ENCODE peak calls at places on chromosome 12, in six cellular contexts. J, B, Z, G, Y and D are unnamed samples.

GRCh38 chr12:28606967-28607557 is 416.8 kb downstream of the CCDC91 start:
- DNase-seq in J (no peak), B (no peak), Z (no peak), G (no peak), Y (no peak), D (no peak)

GRCh38 chr12:69766260-69766659 is 27.6 kb downstream of the RAB3IP start:
- DNase-seq in J (no peak), B (no peak), Z (no peak), G (no peak), Y (no peak), D (no peak)

GRCh38 chr12:109475993-109476806 is 900 bp downstream of the KCTD10 start:
- DNase-seq in J (no peak), B (no peak), Z (no peak), G (no peak), Y (no peak), D (no peak)

GRCh38 chr12:2794261-2794735 is 472 bp upstream of the FKBP4 start:
- DNase-seq in J (peak; percentile 51), B (no peak), Z (no peak), G (no peak), Y (peak; percentile 15), D (no peak)

GRCh38 chr12:47910486-47910885 is 5.7 kb upstream of the VDR start:
- DNase-seq in J (no peak), B (no peak), Z (no peak), G (no peak), Y (no peak), D (no peak)

GRCh38 chr12:65362231-65362630 is 83.7 kb downstream of the MSRB3 start:
- DNase-seq in J (peak; percentile 7), B (no peak), Z (no peak), G (no peak), Y (no peak), D (no peak)

GRCh38 chr12:124737040-124737419 is 126.6 kb downstream of the SCARB1 start:
- DNase-seq in J (no peak), B (no peak), Z (no peak), G (no peak), Y (no peak), D (no peak)

GRCh38 chr12:120455302-120455701 is 9.1 kb downstream of the GATC start:
- DNase-seq in J (no peak), B (no peak), Z (no peak), G (no peak), Y (no peak), D (no peak)

GRCh38 chr12:72053604-72054003 is 115.0 kb downstream of the TPH2 start:
- DNase-seq in J (no peak), B (no peak), Z (no peak), G (no peak), Y (no peak), D (no peak)

GRCh38 chr12:65525501-65526141 is 247.1 kb downstream of the MSRB3 start:
- DNase-seq in J (peak; percentile 68), B (no peak), Z (no peak), G (no peak), Y (no peak), D (no peak)

GRCh38 chr12:85350356-85350755 is 70.3 kb downstream of the ALX1 start:
- DNase-seq in J (no peak), B (no peak), Z (no peak), G (no peak), Y (no peak), D (no peak)

GRCh38 chr12:29743801-29744200 is 39.9 kb downstream of the TMTC1 start:
- DNase-seq in J (peak; percentile 79), B (no peak), Z (peak; percentile 46), G (no peak), Y (no peak), D (no peak)

GRCh38 chr12:131608740-131609665 is 101.9 kb upstream of the SFSWAP start:
- DNase-seq in J (peak; percentile 23), B (no peak), Z (peak; percentile 87), G (peak; percentile 71), Y (peak; percentile 41), D (peak; percentile 12)

GRCh38 chr12:122106891-122107660 is 28.5 kb downstream of the MLXIP start:
- DNase-seq in J (peak; percentile 85), B (no peak), Z (no peak), G (peak; percentile 58), Y (no peak), D (no peak)

GRCh38 chr12:103632554-103633216 is 45.6 kb downstream of the STAB2 start:
- DNase-seq in J (peak; percentile 70), B (no peak), Z (peak; percentile 94), G (no peak), Y (peak; percentile 19), D (no peak)

GRCh38 chr12:131621701-131622421 is 89.0 kb upstream of the SFSWAP start:
- DNase-seq in J (no peak), B (no peak), Z (peak; percentile 63), G (no peak), Y (no peak), D (no peak)

GRCh38 chr12:53044896-53045571 is 4.8 kb upstream of the TNS2 start:
- DNase-seq in J (no peak), B (no peak), Z (no peak), G (peak; percentile 5), Y (no peak), D (no peak)

GRCh38 chr12:26156996-26157395 is 32.2 kb upstream of the BHLHE41 start:
- DNase-seq in J (no peak), B (no peak), Z (no peak), G (no peak), Y (no peak), D (no peak)

GRCh38 chr12:1845427-1845826 is 25.1 kb downstream of the LRTM2 start:
- DNase-seq in J (no peak), B (no peak), Z (peak; percentile 25), G (no peak), Y (no peak), D (no peak)

GRCh38 chr12:132460571-132460970 is 29.4 kb upstream of the FBRSL1 start:
- DNase-seq in J (no peak), B (no peak), Z (no peak), G (no peak), Y (no peak), D (no peak)

GRCh38 chr12:85951823-85952222 is 77.7 kb downstream of the NTS start:
- DNase-seq in J (peak; percentile 1), B (no peak), Z (no peak), G (no peak), Y (no peak), D (no peak)

GRCh38 chr12:55820679-55821078 is 2.8 kb downstream of the ORMDL2 start:
- DNase-seq in J (no peak), B (no peak), Z (no peak), G (no peak), Y (no peak), D (no peak)

GRCh38 chr12:68915055-68915454 is 17.9 kb downstream of the CPM start:
- DNase-seq in J (peak; percentile 80), B (no peak), Z (no peak), G (no peak), Y (no peak), D (no peak)

GRCh38 chr12:95473440-95473946 is 459 bp upstream of the METAP2 start:
- DNase-seq in J (peak; percentile 56), B (no peak), Z (peak; percentile 39), G (peak; percentile 59), Y (no peak), D (peak; percentile 7)

GRCh38 chr12:121568971-121569808 is 11.6 kb downstream of the KDM2B start:
- DNase-seq in J (no peak), B (no peak), Z (no peak), G (peak; percentile 60), Y (no peak), D (no peak)

GRCh38 chr12:68932123-68932700 is 759 bp downstream of the CPM start:
- DNase-seq in J (no peak), B (no peak), Z (no peak), G (no peak), Y (no peak), D (no peak)

GRCh38 chr12:2876431-2877046 is 435 bp downstream of the FOXM1 start:
- DNase-seq in J (peak; percentile 48), B (no peak), Z (no peak), G (no peak), Y (no peak), D (no peak)

GRCh38 chr12:13530966-13531365 is 334.4 kb downstream of the EMP1 start:
- DNase-seq in J (no peak), B (no peak), Z (no peak), G (no peak), Y (no peak), D (no peak)

GRCh38 chr12:1205512-1206060 is 214.6 kb downstream of the ERC1 start:
- DNase-seq in J (peak; percentile 25), B (no peak), Z (no peak), G (no peak), Y (no peak), D (no peak)

GRCh38 chr12:65495233-65495632 is 216.8 kb downstream of the MSRB3 start:
- DNase-seq in J (peak; percentile 64), B (no peak), Z (no peak), G (no peak), Y (no peak), D (no peak)

GRCh38 chr12:121523741-121524140 is 57.1 kb downstream of the KDM2B start:
- DNase-seq in J (no peak), B (no peak), Z (no peak), G (no peak), Y (no peak), D (no peak)

GRCh38 chr12:29226621-29227020 is 77.5 kb downstream of the FAR2 start:
- DNase-seq in J (no peak), B (no peak), Z (no peak), G (no peak), Y (no peak), D (no peak)

GRCh38 chr12:101696477-101697196 is 803 bp upstream of the CHPT1 start:
- DNase-seq in J (no peak), B (no peak), Z (no peak), G (peak; percentile 75), Y (peak; percentile 4), D (no peak)

GRCh38 chr12:78725951-78726550 is 138.5 kb upstream of the SYT1 start:
- DNase-seq in J (peak; percentile 4), B (no peak), Z (no peak), G (no peak), Y (no peak), D (no peak)

GRCh38 chr12:16939871-16940306 is 333.9 kb upstream of the LMO3 start:
- DNase-seq in J (peak; percentile 71), B (no peak), Z (peak; percentile 91), G (no peak), Y (no peak), D (no peak)

GRCh38 chr12:6380141-6381121 is 3.5 kb upstream of the LTBR start:
- DNase-seq in J (peak; percentile 25), B (no peak), Z (peak; percentile 25), G (no peak), Y (no peak), D (no peak)
- H3K4me1 ChIP-seq in J (peaks cover 57% of the 10 kb centered on the region), B (peaks cover 87% of the 10 kb centered on the region), Z (peaks cover 15% of the 10 kb centered on the region), G (peaks cover 35% of the 10 kb centered on the region), Y (peaks cover 9% of the 10 kb centered on the region), D (peaks cover 23% of the 10 kb centered on the region)

GRCh38 chr12:112126000-112126431 is 656 bp downstream of the TRAFD1 start:
- DNase-seq in J (no peak), B (no peak), Z (peak; percentile 27), G (no peak), Y (no peak), D (no peak)
- H3K27ac ChIP-seq in J (peak overlapping the region; percentile 59), B (peak overlapping the region; percentile 92), Z (no peak overlapping the region), G (peak overlapping the region; percentile 90), Y (peak overlapping the region; percentile 83), D (peak overlapping the region; percentile 88)

GRCh38 chr12:108048686-108049085 is 80.4 kb upstream of the WSCD2 start:
- DNase-seq in J (no peak), B (no peak), Z (no peak), G (no peak), Y (no peak), D (no peak)
- H3K4me1 ChIP-seq in J (no peaks in the 10 kb centered on the region), B (no peaks in the 10 kb centered on the region), Z (no peaks in the 10 kb centered on the region), G (no peaks in the 10 kb centered on the region), Y (no peaks in the 10 kb centered on the region), D (peaks cover 3% of the 10 kb centered on the region)

GRCh38 chr12:75209782-75210138 is at the start of gene KCNC2:
- DNase-seq in J (no peak), B (no peak), Z (no peak), G (no peak), Y (no peak), D (no peak)
- H3K27ac ChIP-seq in J (no peak within 1 kb of the TSS), B (no peak within 1 kb of the TSS), Z (no peak within 1 kb of the TSS), G (no peak within 1 kb of the TSS), Y (no peak within 1 kb of the TSS), D (no peak within 1 kb of the TSS)